ENCODE peak calls at places on chromosomes 4 and X, in four cellular contexts. O, A, R and N are unnamed samples.

GRCh38 chrX:24720036-24720435 is 26.3 kb downstream of the POLA1 start:
- DNase-seq in O (no peak), A (no peak), R (no peak), N (no peak)

GRCh38 chr4:115110191-115111166 is 2.9 kb downstream of the NDST4 start:
- DNase-seq in O (no peak), A (no peak), R (peak; percentile 9), N (no peak)

GRCh38 chrX:2782171-2782570 is 30.3 kb downstream of the XG start:
- DNase-seq in O (no peak), A (no peak), R (no peak), N (no peak)

GRCh38 chr4:4969298-4969697 is 50.0 kb downstream of the CYTL1 start:
- DNase-seq in O (no peak), A (peak; percentile 45), R (no peak), N (no peak)

GRCh38 chrX:118978451-118978850 is 4.0 kb downstream of the LONRF3 start:
- DNase-seq in O (no peak), A (no peak), R (no peak), N (no peak)

GRCh38 chr4:8410641-8411271 is 29.8 kb downstream of the ACOX3 start:
- DNase-seq in O (no peak), A (no peak), R (peak; percentile 74), N (no peak)

GRCh38 chrX:7170903-7171302 is 22.9 kb upstream of the PUDP start:
- DNase-seq in O (no peak), A (no peak), R (no peak), N (no peak)

GRCh38 chr4:2792711-2793577 is at the start of gene SH3BP2:
- DNase-seq in O (no peak), A (no peak), R (peak; percentile 81), N (peak; percentile 78)

GRCh38 chrX:134764202-134764785 is 106.0 kb upstream of the PLAC1 start:
- DNase-seq in O (no peak), A (no peak), R (no peak), N (no peak)

GRCh38 chrX:109863811-109864210 is 130.8 kb upstream of the ACSL4 start:
- DNase-seq in O (no peak), A (no peak), R (no peak), N (no peak)

GRCh38 chr4:142838781-142839180 is 7.3 kb downstream of the INPP4B start:
- DNase-seq in O (no peak), A (no peak), R (no peak), N (no peak)

GRCh38 chrX:148499638-148500427 is 584 bp upstream of the AFF2 start:
- DNase-seq in O (no peak), A (no peak), R (peak; percentile 28), N (peak; percentile 60)

GRCh38 chr4:127521463-127521862 is 111.3 kb upstream of the INTU start:
- DNase-seq in O (no peak), A (no peak), R (no peak), N (no peak)

GRCh38 chr4:158282252-158282651 is 72.0 kb downstream of the TMEM144 start:
- DNase-seq in O (no peak), A (no peak), R (no peak), N (no peak)

GRCh38 chr4:77044458-77045124 is 31.2 kb downstream of the CCNI start:
- DNase-seq in O (no peak), A (no peak), R (no peak), N (no peak)

GRCh38 chr4:158033416-158033863 is 139.4 kb downstream of the GASK1B start:
- DNase-seq in O (no peak), A (no peak), R (no peak), N (peak; percentile 63)

GRCh38 chr4:83208776-83209365 is 75.7 kb downstream of the COQ2 start:
- DNase-seq in O (no peak), A (no peak), R (no peak), N (no peak)